ENCODE peak calls at places on chromosomes 7 and 10, in five cellular contexts. U is NB4, G is endothelial cell of umbilical vein, C is adrenal gland, X is esophagus squamous epithelium. N is an unnamed sample.

GRCh38 chr7:15998617-15999016 is 312.1 kb upstream of the MEOX2 start:
- DNase-seq in G (peak), C (no peak), X (no peak), U (no peak), N (no peak)

GRCh38 chr10:116105259-116105658 is 167.7 kb downstream of the GFRA1 start:
- DNase-seq in U (no peak), G (no peak), C (no peak), X (no peak), N (no peak)

GRCh38 chr10:42962120-42962901 is 114.6 kb upstream of the RET start:
- DNase-seq in X (no peak), U (peak), C (peak), G (no peak), N (no peak)

GRCh38 chr10:86652361-86653202 is 1.8 kb upstream of the OPN4 start:
- DNase-seq in G (no peak), X (no peak), C (no peak), U (no peak), N (no peak)

GRCh38 chr10:102451105-102451969 is at the start of gene C10orf95:
- DNase-seq in C (no peak), X (no peak), U (no peak), G (no peak), N (no peak)

GRCh38 chr7:79620291-79620690 is 166.8 kb upstream of the MAGI2 start:
- DNase-seq in U (no peak), C (no peak), X (no peak), G (peak), N (no peak)

GRCh38 chr7:151380199-151381082 is 29.4 kb downstream of the WDR86 start:
- DNase-seq in X (no peak), C (no peak), U (no peak), G (no peak), N (no peak)

GRCh38 chr10:59606551-59606961 is 103.1 kb downstream of the SLC16A9 start:
- DNase-seq in G (no peak), U (no peak), X (no peak), C (peak), N (no peak)

GRCh38 chr7:129865093-129865931 is 87.4 kb downstream of the UBE2H start:
- DNase-seq in C (no peak), G (no peak), U (no peak), X (no peak), N (no peak)

GRCh38 chr7:145183069-145183468 is 347.2 kb upstream of the TPK1 start:
- DNase-seq in U (no peak), G (no peak), X (no peak), C (no peak), N (no peak)

GRCh38 chr7:101200862-101201599 is at the start of gene MOGAT3:
- DNase-seq in X (no peak), G (no peak), U (no peak), C (no peak), N (no peak)

GRCh38 chr10:110803830-110804338 is 67.8 kb upstream of the PDCD4 start:
- DNase-seq in X (no peak), C (peak), U (peak), G (peak), N (no peak)

GRCh38 chr10:14541379-14541778 is 210.7 kb upstream of the FRMD4A start:
- DNase-seq in U (no peak), G (no peak), C (no peak), X (no peak), N (no peak)

GRCh38 chr10:3203972-3204371 is 31.4 kb upstream of the PITRM1 start:
- DNase-seq in C (no peak), U (no peak), X (no peak), G (no peak), N (no peak)

GRCh38 chr10:52739380-52740154 is 33.0 kb downstream of the MBL2 start:
- DNase-seq in U (no peak), X (no peak), C (no peak), G (no peak), N (no peak)

GRCh38 chr7:127365957-127366315 is 26.6 kb downstream of the ZNF800 start:
- DNase-seq in X (no peak), G (no peak), U (no peak), C (no peak), N (no peak)

GRCh38 chr7:128453836-128454804 is 1.6 kb upstream of the HILPDA start:
- DNase-seq in U (no peak), X (peak), C (peak), G (peak), N (peak)

GRCh38 chr10:30591249-30591670 is 38.3 kb downstream of the LYZL2 start:
- DNase-seq in U (peak), X (no peak), G (peak), C (peak), N (no peak)

GRCh38 chr7:106542550-106543220 is 118.3 kb downstream of the CCDC71L start:
- DNase-seq in G (peak), C (peak), X (no peak), U (peak), N (no peak)

GRCh38 chr7:64882341-64883112 is 20.5 kb upstream of the ZNF273 start:
- DNase-seq in U (peak), X (no peak), G (peak), C (peak), N (peak)

GRCh38 chr7:90424720-90425119 is 21.5 kb downstream of the CLDN12 start:
- DNase-seq in U (no peak), G (no peak), X (no peak), C (no peak), N (no peak)

GRCh38 chr7:50564630-50565558 is at the start of gene DDC:
- DNase-seq in U (no peak), G (no peak), X (no peak), C (no peak), N (no peak)
- TF ChIP-seq POLR2A in U (no peak), G (no peak), X (no peak), C (no peak), N (no peak)

GRCh38 chr10:123139165-123139520 is 3.4 kb downstream of the HMX3 start:
- DNase-seq in C (no peak), U (no peak), G (no peak), X (no peak), N (no peak)
- TF ChIP-seq POLR2A in C (no peak), U (no peak), G (no peak), X (no peak), N (no peak)

DNA sequence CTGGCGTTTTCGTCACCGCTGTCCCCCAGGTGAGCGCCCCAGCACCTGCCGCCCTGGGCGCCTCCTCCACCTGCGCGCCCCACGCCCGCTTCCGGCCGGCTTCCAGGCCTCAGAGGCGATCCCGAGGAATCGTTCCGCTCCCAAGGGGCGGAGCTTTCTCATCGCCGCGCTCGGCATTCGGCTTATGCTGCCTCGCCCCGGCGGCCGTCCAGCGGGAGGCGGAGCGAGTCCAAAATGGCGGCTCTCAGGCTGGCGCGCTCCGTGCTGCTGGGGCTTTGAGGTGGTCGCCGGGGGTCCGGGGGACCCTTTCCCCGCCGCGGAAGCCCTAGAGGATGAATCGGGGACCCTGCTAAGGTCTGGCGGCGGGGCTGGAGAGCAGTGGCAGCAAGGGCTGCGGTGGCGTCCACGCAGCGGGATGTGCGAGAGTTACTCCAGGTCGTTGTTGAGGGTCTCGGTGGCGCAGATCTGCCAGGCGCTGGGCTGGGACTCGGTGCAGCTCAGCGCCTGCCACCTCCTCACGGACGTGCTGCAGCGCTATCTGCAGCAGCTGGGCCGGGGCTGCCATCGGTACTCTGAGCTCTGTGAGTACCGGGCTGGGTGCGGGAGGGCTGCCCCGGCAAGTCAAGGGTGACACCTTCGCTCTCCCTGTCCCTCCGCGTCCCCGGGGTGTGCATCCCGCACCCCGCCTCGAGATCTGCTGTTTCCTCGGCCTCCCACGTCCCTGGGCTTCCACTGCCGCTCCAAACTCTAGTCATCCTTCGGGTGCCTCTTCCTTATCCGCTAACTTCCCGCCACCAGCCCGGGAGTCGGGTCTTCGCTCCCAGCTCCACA is at the start of gene TAF3:
- DNase-seq in U (peak), G (peak), C (peak), X (peak), N (peak)
- TF ChIP-seq POLR2A in U (peak), G (peak), C (no peak), X (no peak), N (peak)

DNA sequence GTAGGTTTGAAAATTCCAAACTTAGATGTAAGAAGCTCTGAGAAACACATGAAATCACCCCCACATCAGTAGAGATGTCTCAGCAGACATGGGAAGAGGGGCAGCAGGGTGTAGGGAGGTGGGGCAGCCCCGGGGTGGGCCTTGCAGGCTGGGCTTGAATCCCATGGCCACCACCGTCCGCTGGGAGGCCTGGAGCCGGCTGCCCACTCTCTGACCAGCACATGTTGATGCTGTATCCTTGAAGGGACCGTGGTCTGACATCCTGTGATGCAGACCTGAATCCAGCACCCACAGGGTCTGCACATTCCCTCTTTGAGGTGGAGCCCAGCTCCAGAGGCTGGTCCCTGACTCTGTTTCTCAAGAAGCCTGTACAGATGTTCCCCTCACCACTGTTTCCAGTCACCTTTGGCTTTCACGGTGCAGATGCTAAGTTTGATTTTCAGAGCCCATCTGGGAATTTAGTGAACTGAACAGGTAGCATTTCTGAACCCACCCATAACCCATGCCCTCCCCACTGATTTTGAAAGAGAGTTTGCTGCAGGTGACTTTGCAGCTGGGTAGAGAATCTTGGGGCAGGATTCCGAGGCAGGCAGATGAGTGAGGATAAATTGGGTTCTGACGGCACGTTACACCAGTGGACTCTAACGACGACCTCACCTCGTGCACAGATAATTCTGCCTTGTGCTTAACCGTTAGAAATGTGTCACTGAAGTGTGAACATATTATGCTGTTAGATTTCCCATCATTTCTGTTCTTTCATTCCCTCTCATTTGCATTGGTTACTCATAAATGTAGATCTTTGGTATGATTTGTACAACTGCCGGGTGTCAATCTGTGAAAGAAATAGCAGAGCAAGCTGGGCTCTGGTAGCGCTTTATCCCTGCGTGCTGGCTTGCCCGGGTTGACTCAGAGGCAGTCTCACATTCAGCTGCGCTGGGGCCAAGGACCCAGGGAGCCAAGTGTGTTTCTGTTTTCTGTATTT is 45.7 kb downstream of the IKZF1 start:
- DNase-seq in U (no peak), X (no peak), G (no peak), C (no peak), N (no peak)
- TF ChIP-seq POLR2A in U (no peak), X (no peak), G (no peak), C (no peak), N (no peak)

GRCh38 chr7:27148776-27149641 is 1.4 kb upstream of the HOXA6 start:
- DNase-seq in C (peak), U (no peak), G (peak), X (no peak), N (no peak)

GRCh38 chr7:27149817-27150567 is 2.4 kb downstream of the HOXA3 start:
- DNase-seq in X (no peak), G (no peak), C (peak), U (no peak), N (no peak)

GRCh38 chr7:27151341-27151944 is 940 bp downstream of the HOXA3 start:
- DNase-seq in G (no peak), C (no peak), U (no peak), X (no peak), N (no peak)

GRCh38 chr7:27151945-27152815 is at the start of gene HOXA3:
- DNase-seq in G (peak), X (no peak), C (peak), U (peak), N (peak)

DNA sequence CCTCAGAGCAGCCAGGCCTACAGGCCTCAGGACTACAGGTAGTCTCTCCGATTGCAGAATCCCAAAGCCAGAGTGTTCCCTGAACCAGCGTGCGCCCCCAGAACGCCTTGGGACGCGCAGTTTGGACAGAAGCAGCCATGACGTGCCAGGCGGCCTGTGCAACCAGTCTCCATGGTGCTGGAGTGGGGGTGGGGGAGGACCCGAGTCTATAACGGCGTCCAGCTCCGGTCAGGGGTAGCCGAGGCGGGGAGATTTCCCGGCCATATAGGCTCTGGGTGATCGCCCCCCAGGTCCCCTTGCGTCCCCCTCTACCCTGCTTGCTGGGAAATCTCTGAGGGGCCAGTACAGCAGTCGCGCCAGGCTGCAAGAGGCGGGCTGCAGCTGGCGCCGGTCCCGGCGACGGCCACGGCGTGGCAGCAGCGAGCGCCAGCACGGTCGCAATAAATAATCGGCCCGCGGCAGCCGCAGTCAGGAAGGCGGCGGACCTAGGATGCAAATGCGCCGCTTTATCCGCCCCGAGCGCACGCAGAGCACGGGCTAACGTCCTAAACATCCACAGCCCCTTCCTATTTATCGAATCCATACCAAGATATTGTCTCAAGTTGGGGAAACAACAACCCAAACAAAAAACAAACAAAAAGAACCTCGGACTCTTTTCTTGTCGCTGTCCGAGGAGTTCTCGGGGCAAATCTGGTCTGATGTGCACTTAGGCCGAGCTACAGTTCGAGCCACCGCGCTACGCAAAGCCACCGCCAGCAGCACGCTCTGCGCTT is 1.6 kb downstream of the HOXA3 start:
- DNase-seq in G (peak), X (no peak), U (peak), C (peak), N (peak)
- TF ChIP-seq POLR2A in G (peak), X (no peak), U (peak), C (peak), N (peak)

GRCh38 chr7:99472561-99473314 is at the start of gene ZNF789:
- DNase-seq in U (peak), C (peak), G (peak), X (peak), N (peak)
- TF ChIP-seq POLR2A in U (peak), C (peak), G (no peak), X (peak), N (peak)

N was measured in gastrocnemius medialis.